ENCODE peak calls at places on chromosomes 13 and 19, in nine cellular contexts. F is activated CD4-positive, alpha-beta T cell treated with anti-CD3 and anti-CD28 coated beads, Interleukin-2, amount 10 ng/mL, durations not matched to agents 7 days and 5 days; V is stimulated activated CD4-positive, alpha-beta T cell treated with anti-CD3 and anti-CD28 coated beads, Interleukin-4, amount 100 ng/mL, for 24 hours; E is ACHN; C is naive B cell; N is effector memory CD4-positive, alpha-beta T cell; Z is astrocyte of the hippocampus; G is Caki2; R is progenitor cell of endocrine pancreas. S is an unnamed sample.

GRCh38 chr19:9673912-9674668 is 810 bp downstream of the ZNF562 start:
- DNase-seq in C (no peak), Z (peak), E (peak), N (no peak), R (no peak), F (peak), G (peak), V (peak), S (peak)

GRCh38 chr13:110106726-110107125 is 200.2 kb downstream of the COL4A1 start:
- DNase-seq in N (no peak), R (no peak), G (no peak), V (no peak), C (no peak), E (no peak), Z (peak), F (no peak), S (no peak)

GRCh38 chr13:62250501-62251175 is 835.0 kb upstream of the PCDH20 start:
- DNase-seq in N (no peak), V (no peak), G (no peak), E (no peak), C (no peak), F (no peak), Z (no peak), R (no peak), S (no peak)

GRCh38 chr19:16285769-16286564 is 38.7 kb upstream of the KLF2 start:
- DNase-seq in V (no peak), Z (peak), F (no peak), E (no peak), G (no peak), N (no peak), C (no peak), R (no peak), S (no peak)

GRCh38 chr19:40597329-40597838 is 3.8 kb upstream of the LTBP4 start:
- DNase-seq in G (peak), C (no peak), R (no peak), V (no peak), N (no peak), Z (no peak), E (no peak), F (no peak), S (no peak)

GRCh38 chr19:42316223-42317211 is 3.4 kb downstream of the TMEM145 start:
- DNase-seq in V (no peak), E (no peak), F (no peak), Z (no peak), C (no peak), R (no peak), G (no peak), N (no peak), S (no peak)

GRCh38 chr13:39675904-39676303 is 20.4 kb downstream of the COG6 start:
- DNase-seq in R (no peak), Z (no peak), C (no peak), V (no peak), F (no peak), G (no peak), E (no peak), N (no peak), S (no peak)

GRCh38 chr19:12596927-12597548 is 13.6 kb downstream of the ZNF490 start:
- DNase-seq in Z (peak), C (no peak), V (no peak), G (no peak), R (no peak), N (no peak), E (no peak), F (no peak), S (no peak)

GRCh38 chr13:42762917-42763316 is 18.5 kb upstream of the FAM216B start:
- DNase-seq in V (no peak), G (no peak), Z (peak), R (no peak), F (no peak), C (no peak), E (peak), N (no peak), S (peak)

GRCh38 chr13:73254827-73255226 is 196.0 kb downstream of the KLF5 start:
- DNase-seq in G (no peak), F (no peak), N (no peak), Z (no peak), C (no peak), V (no peak), R (no peak), E (no peak), S (no peak)

GRCh38 chr19:50326101-50326664 is 3.0 kb downstream of the KCNC3 start:
- DNase-seq in N (no peak), Z (no peak), C (no peak), F (no peak), G (no peak), E (no peak), R (no peak), V (no peak), S (no peak)

GRCh38 chr13:28654276-28654675 is 4.7 kb upstream of the POMP start:
- DNase-seq in N (no peak), E (no peak), C (no peak), G (no peak), Z (no peak), F (no peak), R (no peak), V (no peak), S (no peak)

GRCh38 chr19:4524808-4525562 is 6.7 kb upstream of the PLIN4 start:
- DNase-seq in Z (peak), C (peak), G (no peak), N (peak), R (peak), V (peak), F (peak), E (peak), S (peak)

GRCh38 chr13:48748681-48749080 is 95.0 kb downstream of the CYSLTR2 start:
- DNase-seq in C (no peak), V (no peak), G (no peak), N (no peak), F (no peak), Z (no peak), E (no peak), R (no peak), S (no peak)

GRCh38 chr13:74040200-74040599 is 94.0 kb downstream of the KLF12 start:
- DNase-seq in G (peak), Z (peak), E (peak), C (no peak), N (no peak), R (peak), V (peak), F (no peak), S (peak)

GRCh38 chr19:48351341-48351752 is 12.4 kb downstream of the TMEM143 start:
- DNase-seq in F (peak), N (peak), G (peak), Z (peak), V (peak), R (peak), E (peak), C (peak), S (peak)

GRCh38 chr19:58034476-58034790 is 608 bp downstream of the ZSCAN1 start:
- DNase-seq in G (no peak), E (no peak), V (no peak), C (no peak), N (no peak), Z (no peak), R (no peak), F (no peak), S (no peak)

GRCh38 chr13:113369881-113370280 is 6.0 kb upstream of the GRTP1 start:
- DNase-seq in G (no peak), R (peak), C (no peak), N (no peak), Z (no peak), E (no peak), F (no peak), V (no peak), S (no peak)

S was measured in RKO.